ENCODE peak calls at places on chromosomes 2 and 18, in ten cellular contexts. F, T, L, Q, X, D, Z, O, A and B are unnamed samples.

GRCh38 chr2:11681722-11682589 is 12.0 kb upstream of the NTSR2 start:
- DNase-seq in A (peak), Q (no peak), X (peak), O (no peak), L (no peak), F (no peak), D (no peak), Z (peak), T (no peak), B (no peak)

GRCh38 chr2:24538720-24539119 is 47.7 kb downstream of the NCOA1 start:
- DNase-seq in T (no peak), L (no peak), Z (no peak), Q (no peak), O (no peak), D (no peak), F (no peak), X (no peak), A (no peak), B (no peak)

GRCh38 chr2:239155806-239156480 is 244.9 kb downstream of the HDAC4 start:
- DNase-seq in D (peak), O (no peak), L (no peak), X (no peak), Q (no peak), F (no peak), Z (no peak), A (no peak), T (no peak), B (no peak)

GRCh38 chr18:2906522-2907458 is 60.0 kb downstream of the EMILIN2 start:
- DNase-seq in Z (peak), D (no peak), F (no peak), A (peak), O (no peak), Q (no peak), T (peak), L (no peak), X (peak), B (no peak)

GRCh38 chr2:189609853-189610252 is 29.3 kb upstream of the SLC40A1 start:
- DNase-seq in F (no peak), L (no peak), Q (no peak), A (no peak), X (no peak), T (no peak), Z (no peak), D (no peak), O (no peak), B (no peak)

GRCh38 chr2:191950132-191950885 is 103.4 kb upstream of the CAVIN2 start:
- DNase-seq in T (no peak), Z (no peak), X (no peak), Q (no peak), F (no peak), O (no peak), D (no peak), A (no peak), L (no peak), B (no peak)

GRCh38 chr2:42086500-42086953 is 38.7 kb downstream of the PKDCC start:
- DNase-seq in D (no peak), A (no peak), Z (peak), X (no peak), L (no peak), Q (peak), O (no peak), F (no peak), T (no peak), B (no peak)

GRCh38 chr2:239355724-239356123 is 45.1 kb downstream of the HDAC4 start:
- DNase-seq in L (no peak), Z (no peak), O (no peak), F (no peak), Q (no peak), A (no peak), X (no peak), D (peak), T (no peak), B (no peak)

GRCh38 chr18:27954226-27954625 is 222.7 kb downstream of the CDH2 start:
- DNase-seq in Z (no peak), T (no peak), L (no peak), F (no peak), D (no peak), X (no peak), O (no peak), Q (no peak), A (no peak), B (no peak)

GRCh38 chr2:101622633-101623521 is 74.6 kb upstream of the MAP4K4 start:
- DNase-seq in D (no peak), T (no peak), Q (no peak), O (no peak), F (peak), X (no peak), Z (no peak), A (no peak), L (no peak), B (no peak)

GRCh38 chr2:164044637-164045036 is 308.8 kb upstream of the FIGN start:
- DNase-seq in O (no peak), Q (no peak), X (no peak), T (no peak), F (no peak), D (peak), L (no peak), Z (no peak), A (no peak), B (peak)

GRCh38 chr2:163878718-163879117 is 142.9 kb upstream of the FIGN start:
- DNase-seq in A (peak), O (no peak), T (no peak), X (no peak), F (no peak), D (no peak), Q (peak), Z (no peak), L (peak), B (no peak)

GRCh38 chr2:168773719-168774521 is 28.5 kb upstream of the NOSTRIN start:
- DNase-seq in T (peak), X (no peak), Z (peak), L (no peak), F (no peak), O (no peak), Q (peak), A (peak), D (no peak), B (no peak)

GRCh38 chr2:179096090-179096489 is 46.2 kb upstream of the CCDC141 start:
- DNase-seq in T (no peak), Q (no peak), A (no peak), O (no peak), F (no peak), Z (no peak), D (no peak), X (no peak), L (no peak), B (no peak)

GRCh38 chr2:66477125-66477842 is 42.4 kb downstream of the MEIS1 start:
- DNase-seq in Z (no peak), D (no peak), O (no peak), F (no peak), X (no peak), L (no peak), A (no peak), T (no peak), Q (no peak), B (no peak)

GRCh38 chr2:182014284-182014683 is 28.6 kb downstream of the PPP1R1C start:
- DNase-seq in T (no peak), D (no peak), Q (no peak), X (no peak), Z (no peak), L (no peak), A (no peak), F (no peak), O (no peak), B (no peak)

GRCh38 chr18:79465392-79465991 is 69.8 kb downstream of the NFATC1 start:
- DNase-seq in A (no peak), Z (no peak), O (no peak), L (no peak), X (no peak), Q (no peak), D (no peak), T (no peak), F (no peak), B (no peak)

GRCh38 chr2:231039821-231040364 is 2.6 kb downstream of the C2orf72 start:
- DNase-seq in Z (no peak), T (no peak), X (no peak), O (no peak), D (no peak), F (no peak), Q (no peak), A (no peak), L (no peak), B (no peak)

GRCh38 chr2:216830346-216830745 is 29.5 kb downstream of the TNP1 start:
- DNase-seq in O (no peak), D (no peak), Q (no peak), L (no peak), A (no peak), Z (peak), X (no peak), T (no peak), F (no peak), B (no peak)

GRCh38 chr2:72673279-72673678 is 152.6 kb downstream of the EXOC6B start:
- DNase-seq in O (no peak), Q (no peak), L (no peak), X (no peak), Z (no peak), A (no peak), D (no peak), F (no peak), T (no peak), B (no peak)

GRCh38 chr18:9827856-9828793 is 57.6 kb upstream of the TXNDC2 start:
- DNase-seq in L (peak), O (no peak), D (no peak), X (no peak), Z (no peak), Q (peak), F (peak), A (peak), T (no peak), B (peak)

GRCh38 chr2:174603280-174603679 is 5.7 kb upstream of the WIPF1 start:
- DNase-seq in X (peak), F (peak), A (no peak), D (no peak), L (no peak), Q (no peak), Z (peak), O (peak), T (peak), B (peak)

GRCh38 chr18:6728809-6729246 is 688 bp upstream of the ARHGAP28 start:
- DNase-seq in D (no peak), Q (no peak), A (no peak), T (no peak), X (no peak), Z (peak), O (no peak), L (no peak), F (no peak), B (no peak)

GRCh38 chr2:26086155-26086634 is 52.3 kb downstream of the RAB10 start:
- DNase-seq in L (peak), Q (no peak), Z (no peak), O (no peak), A (no peak), F (no peak), X (no peak), D (no peak), T (no peak), B (no peak)

GRCh38 chr2:230708204-230708603 is 4.4 kb upstream of the CAB39 start:
- DNase-seq in O (no peak), D (no peak), Z (no peak), F (no peak), X (no peak), Q (no peak), T (no peak), L (no peak), A (no peak), B (no peak)

GRCh38 chr18:3062798-3063563 is 50.0 kb upstream of the LPIN2 start:
- DNase-seq in L (no peak), A (peak), D (peak), X (peak), T (peak), F (peak), Z (peak), O (peak), Q (no peak), B (peak)

GRCh38 chr2:46970334-46971288 is 55.0 kb upstream of the MCFD2 start:
- DNase-seq in T (no peak), D (no peak), O (no peak), X (no peak), A (peak), Q (peak), Z (no peak), F (peak), L (no peak), B (peak)